ENCODE peak calls at places on chromosomes 13 and 19, in eight cellular contexts. Y, F, E, Z, X, C, G and Q are unnamed samples.
A peak's percentile ranks its signal among the peaks of the same experiment; 100 is the strongest.

GRCh38 chr19:43624933-43625332 is 5.5 kb upstream of the ZNF428 start:
- DNase-seq in G (peak; percentile 88), X (peak; percentile 89), C (peak; percentile 86), Z (no peak), E (no peak), F (no peak), Y (peak; percentile 96), Q (peak; percentile 87)

GRCh38 chr19:459724-460511 is 915 bp downstream of the SHC2 start:
- DNase-seq in C (peak; percentile 82), G (peak; percentile 71), X (peak; percentile 73), F (no peak), E (peak; percentile 63), Y (peak; percentile 61), Z (no peak), Q (no peak)

GRCh38 chr13:51096131-51096530 is 14.9 kb downstream of the C13orf42 start:
- DNase-seq in G (no peak), Z (no peak), F (no peak), Y (no peak), C (no peak), E (no peak), X (no peak), Q (no peak)

GRCh38 chr19:1302534-1303239 is 17.0 kb downstream of the EFNA2 start:
- DNase-seq in Y (no peak), G (no peak), E (peak; percentile 46), F (no peak), X (no peak), Z (no peak), C (peak; percentile 85), Q (no peak)

GRCh38 chr13:21233086-21233485 is 56.6 kb downstream of the MRPL57 start:
- DNase-seq in C (no peak), F (no peak), E (no peak), X (no peak), Y (no peak), Z (no peak), G (no peak), Q (peak; percentile 34)

GRCh38 chr19:33247441-33247819 is 21.8 kb upstream of the SLC7A10 start:
- DNase-seq in Z (no peak), G (no peak), X (no peak), F (no peak), E (no peak), C (no peak), Y (no peak), Q (no peak)

GRCh38 chr19:40687525-40688016 is 2.9 kb downstream of the NUMBL start:
- DNase-seq in X (no peak), C (no peak), Y (no peak), F (no peak), Z (no peak), E (no peak), G (no peak), Q (peak; percentile 69)

GRCh38 chr13:31282741-31283455 is 83.1 kb downstream of the B3GLCT start:
- DNase-seq in C (no peak), Z (peak; percentile 35), E (no peak), G (no peak), Y (no peak), X (no peak), F (no peak), Q (no peak)

GRCh38 chr19:57436392-57436791 is 1.3 kb downstream of the ZNF749 start:
- DNase-seq in X (no peak), Z (no peak), C (no peak), F (no peak), G (no peak), Y (no peak), E (no peak), Q (no peak)

GRCh38 chr19:14408641-14409120 is 10.5 kb downstream of the DDX39A start:
- DNase-seq in Z (no peak), Y (no peak), E (no peak), X (no peak), C (no peak), G (no peak), F (no peak), Q (no peak)

GRCh38 chr13:33180009-33180804 is 105.3 kb downstream of the STARD13 start:
- DNase-seq in C (no peak), F (no peak), Y (no peak), X (no peak), Z (no peak), G (no peak), E (no peak), Q (no peak)

GRCh38 chr19:11485245-11485837 is 4.5 kb upstream of the ELAVL3 start:
- DNase-seq in Z (no peak), G (no peak), F (no peak), Y (no peak), E (no peak), X (no peak), C (no peak), Q (no peak)

GRCh38 chr19:45958763-45959516 is 14.7 kb downstream of the NOVA2 start:
- DNase-seq in C (no peak), Z (no peak), E (no peak), G (no peak), X (no peak), F (no peak), Y (no peak), Q (no peak)

GRCh38 chr13:80873589-80873988 is 532.7 kb upstream of the SPRY2 start:
- DNase-seq in G (no peak), E (no peak), C (no peak), Z (no peak), F (no peak), X (peak; percentile 36), Y (no peak), Q (peak; percentile 14)

GRCh38 chr19:39407644-39408391 is 1.2 kb downstream of the ZFP36 start:
- DNase-seq in Y (no peak), E (no peak), G (no peak), Z (no peak), X (no peak), C (peak; percentile 13), F (no peak), Q (no peak)

GRCh38 chr19:8544168-8544567 is 30.2 kb upstream of the ZNF414 start:
- DNase-seq in G (no peak), X (no peak), E (no peak), Y (no peak), Z (no peak), F (no peak), C (no peak), Q (no peak)

GRCh38 chr19:13060233-13060963 is 42.3 kb downstream of the LYL1 start:
- DNase-seq in X (no peak), C (peak; percentile 63), Z (no peak), E (peak; percentile 28), F (no peak), G (no peak), Y (no peak), Q (no peak)
- TF ChIP-seq CTCF in X (no peak), C (no peak), Z (no peak), E (no peak), F (no peak), G (no peak), Y (no peak), Q (no peak)

DNA sequence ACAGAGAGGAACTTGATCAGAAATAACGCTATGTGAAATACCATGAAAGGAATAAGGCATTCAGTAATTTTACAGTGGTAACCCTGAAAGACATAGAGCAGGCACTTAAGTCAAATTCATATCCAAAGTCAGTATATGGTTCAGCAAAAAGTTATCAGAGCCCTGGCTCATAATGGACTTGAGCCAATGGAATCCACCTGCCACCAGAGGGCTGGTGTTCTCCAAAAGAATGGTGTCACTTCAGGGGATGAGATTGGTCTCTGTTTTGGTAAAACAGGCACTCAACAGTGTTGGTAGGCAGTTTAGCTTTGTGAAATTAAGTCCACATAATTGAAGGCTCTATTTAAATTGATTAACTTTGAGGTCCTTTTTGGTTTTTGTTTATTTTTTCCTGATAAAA is 93.9 kb downstream of the LIG4 start:
- DNase-seq in E (no peak), Y (no peak), F (no peak), C (no peak), G (no peak), Z (no peak), X (no peak), Q (no peak)
- TF ChIP-seq CTCF in E (no peak), Y (peak; percentile 40), F (no peak), C (no peak), G (peak; percentile 17), Z (no peak), X (no peak), Q (no peak)

GRCh38 chr13:114143806-114144605 is 11.6 kb upstream of the RASA3 start:
- DNase-seq in C (peak; percentile 76), G (peak; percentile 57), F (no peak), Y (peak; percentile 74), E (no peak), Z (no peak), X (peak; percentile 71), Q (peak; percentile 60)
- TF ChIP-seq CTCF in C (peak; percentile 57), G (no peak), F (no peak), Y (peak; percentile 64), E (peak; percentile 53), Z (peak; percentile 27), X (peak; percentile 52), Q (peak; percentile 57)

DNA sequence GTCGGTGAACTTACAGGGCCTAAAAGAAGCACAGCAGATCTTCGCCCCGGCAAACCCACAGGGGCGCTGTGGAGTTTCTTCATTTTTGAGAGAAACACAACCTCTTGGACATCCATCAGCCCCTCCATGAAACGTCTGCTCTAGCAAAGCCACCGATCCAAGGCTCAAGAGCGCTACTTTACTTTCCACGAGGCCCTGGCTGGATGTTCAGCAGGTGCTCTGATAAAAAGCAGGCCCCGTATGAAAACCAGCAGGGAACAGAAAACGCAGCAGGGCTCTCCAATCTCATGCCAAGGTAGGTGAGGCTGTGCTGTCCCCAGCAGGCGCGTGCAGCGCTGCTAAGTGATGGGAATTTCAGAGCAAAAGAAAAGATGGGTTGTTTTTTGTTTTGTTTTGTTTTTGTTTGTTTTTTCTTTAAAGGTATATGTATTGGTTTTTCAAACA is 86.7 kb downstream of the IRS2 start:
- DNase-seq in C (peak; percentile 22), G (peak; percentile 38), E (no peak), Y (peak; percentile 58), X (no peak), F (no peak), Z (no peak), Q (no peak)
- TF ChIP-seq CTCF in C (peak; percentile 56), G (no peak), E (no peak), Y (peak; percentile 67), X (no peak), F (no peak), Z (no peak), Q (no peak)